ENCODE peak calls at places on chromosomes 3 and 15, in four cellular contexts. T is GM13977, Z is psoas muscle, X is neural crest cell. H is an unnamed sample.

GRCh38 chr3:171056528-171056927 is 30.0 kb upstream of the SLC2A2 start:
- DNase-seq in Z (no peak), T (no peak), X (no peak), H (no peak)

GRCh38 chr3:177279118-177279815 is 82.0 kb upstream of the TBL1XR1 start:
- DNase-seq in X (no peak), T (no peak), Z (no peak), H (peak)

GRCh38 chr15:38652183-38652794 is 87.7 kb upstream of the RASGRP1 start:
- DNase-seq in T (no peak), Z (no peak), X (no peak), H (no peak)

GRCh38 chr3:54215521-54215920 is 93.2 kb downstream of the CACNA2D3 start:
- DNase-seq in X (no peak), T (no peak), Z (no peak), H (no peak)

GRCh38 chr15:67869700-67870099 is 29.9 kb upstream of the RNU6-1 start:
- DNase-seq in T (no peak), X (no peak), Z (no peak), H (no peak)

GRCh38 chr3:127822836-127823589 is 698 bp upstream of the MGLL start:
- DNase-seq in Z (peak), T (peak), X (no peak), H (no peak)

GRCh38 chr3:43401171-43401570 is 114.8 kb downstream of the SNRK start:
- DNase-seq in Z (no peak), T (no peak), X (no peak), H (no peak)

GRCh38 chr3:187807086-187807862 is 62.0 kb upstream of the BCL6 start:
- DNase-seq in X (no peak), Z (no peak), T (no peak), H (peak)

GRCh38 chr15:81334768-81335447 is 11.0 kb upstream of the STARD5 start:
- DNase-seq in X (no peak), Z (no peak), T (no peak), H (no peak)

GRCh38 chr15:43854801-43855200 is 28.0 kb downstream of the WDR76 start:
- DNase-seq in T (no peak), Z (no peak), X (no peak), H (no peak)

GRCh38 chr15:26759991-26760390 is 12.9 kb downstream of the GABRB3 start:
- DNase-seq in X (no peak), Z (no peak), T (no peak), H (no peak)

GRCh38 chr15:26758079-26758478 is 14.8 kb downstream of the GABRB3 start:
- DNase-seq in X (no peak), Z (no peak), T (no peak), H (no peak)

GRCh38 chr15:26757156-26757555 is 15.7 kb downstream of the GABRB3 start:
- DNase-seq in T (no peak), X (no peak), Z (no peak), H (no peak)
- TF ChIP-seq CTCF in T (no peak), X (no peak), Z (no peak), H (no peak)

GRCh38 chr3:56048333-56048732 is 419.9 kb downstream of the ERC2 start:
- DNase-seq in Z (no peak), T (no peak), X (no peak), H (no peak)

DNA sequence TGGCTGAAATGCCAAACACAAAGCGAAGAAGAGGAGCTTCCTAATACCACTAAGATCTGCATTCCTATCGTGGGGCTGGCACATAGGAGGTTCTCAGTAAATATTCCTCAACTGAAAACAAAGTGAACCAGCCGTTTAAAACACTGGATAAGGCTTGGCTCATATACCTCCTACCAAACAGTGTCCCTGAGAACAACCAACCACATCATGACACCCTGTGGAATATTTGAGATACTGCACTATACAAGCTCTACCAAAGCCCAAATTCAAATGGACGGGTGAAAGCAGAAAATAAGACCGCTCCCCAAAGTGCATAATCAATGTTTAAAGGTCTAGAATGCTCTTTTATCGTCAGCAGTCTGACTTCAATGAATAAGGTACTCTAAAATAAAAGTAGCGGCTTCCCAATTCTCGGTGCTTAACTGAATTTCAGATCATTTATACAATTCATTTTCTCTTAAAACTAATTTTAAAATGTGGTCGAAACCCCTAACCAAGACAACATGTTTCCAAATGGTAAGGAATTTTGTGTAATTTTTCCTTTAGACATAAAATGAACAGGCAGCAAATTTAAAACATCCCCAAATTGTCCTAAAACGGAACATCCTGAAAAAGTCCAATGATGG is 425.8 kb downstream of the ERC2 start:
- DNase-seq in T (no peak), Z (no peak), X (no peak), H (peak)
- TF ChIP-seq CTCF in T (peak), Z (peak), X (peak), H (peak)

GRCh38 chr3:47854720-47855455 is 52.0 kb downstream of the DHX30 start:
- DNase-seq in Z (no peak), X (no peak), T (no peak), H (no peak)

GRCh38 chr3:47850803-47851417 is 48.0 kb downstream of the DHX30 start:
- DNase-seq in X (no peak), T (no peak), Z (no peak), H (no peak)

GRCh38 chr3:47851888-47852603 is 49.1 kb downstream of the DHX30 start:
- DNase-seq in T (no peak), Z (no peak), X (no peak), H (no peak)

GRCh38 chr3:47854267-47854666 is 51.3 kb downstream of the DHX30 start:
- DNase-seq in T (no peak), Z (no peak), X (no peak), H (no peak)

GRCh38 chr3:47852604-47853397 is 49.9 kb downstream of the DHX30 start:
- DNase-seq in X (no peak), T (no peak), Z (no peak), H (no peak)
- TF ChIP-seq CTCF in X (no peak), T (no peak), Z (no peak), H (no peak)

GRCh38 chr15:50181206-50181982 is 602 bp upstream of the SLC27A2 start:
- DNase-seq in T (no peak), X (no peak), Z (no peak), H (no peak)

GRCh38 chr15:50180578-50180977 is 1.4 kb upstream of the SLC27A2 start:
- DNase-seq in T (no peak), X (no peak), Z (no peak), H (no peak)

GRCh38 chr15:50181983-50182232 is at the start of gene SLC27A2:
- DNase-seq in T (no peak), Z (no peak), X (peak), H (no peak)

GRCh38 chr15:50180091-50180490 is 1.9 kb upstream of the SLC27A2 start:
- DNase-seq in Z (no peak), X (no peak), T (no peak), H (no peak)

GRCh38 chr15:50176869-50177268 is 5.1 kb upstream of the SLC27A2 start:
- DNase-seq in T (no peak), X (no peak), Z (no peak), H (no peak)
- TF ChIP-seq CTCF in T (no peak), X (no peak), Z (no peak), H (no peak)

DNA sequence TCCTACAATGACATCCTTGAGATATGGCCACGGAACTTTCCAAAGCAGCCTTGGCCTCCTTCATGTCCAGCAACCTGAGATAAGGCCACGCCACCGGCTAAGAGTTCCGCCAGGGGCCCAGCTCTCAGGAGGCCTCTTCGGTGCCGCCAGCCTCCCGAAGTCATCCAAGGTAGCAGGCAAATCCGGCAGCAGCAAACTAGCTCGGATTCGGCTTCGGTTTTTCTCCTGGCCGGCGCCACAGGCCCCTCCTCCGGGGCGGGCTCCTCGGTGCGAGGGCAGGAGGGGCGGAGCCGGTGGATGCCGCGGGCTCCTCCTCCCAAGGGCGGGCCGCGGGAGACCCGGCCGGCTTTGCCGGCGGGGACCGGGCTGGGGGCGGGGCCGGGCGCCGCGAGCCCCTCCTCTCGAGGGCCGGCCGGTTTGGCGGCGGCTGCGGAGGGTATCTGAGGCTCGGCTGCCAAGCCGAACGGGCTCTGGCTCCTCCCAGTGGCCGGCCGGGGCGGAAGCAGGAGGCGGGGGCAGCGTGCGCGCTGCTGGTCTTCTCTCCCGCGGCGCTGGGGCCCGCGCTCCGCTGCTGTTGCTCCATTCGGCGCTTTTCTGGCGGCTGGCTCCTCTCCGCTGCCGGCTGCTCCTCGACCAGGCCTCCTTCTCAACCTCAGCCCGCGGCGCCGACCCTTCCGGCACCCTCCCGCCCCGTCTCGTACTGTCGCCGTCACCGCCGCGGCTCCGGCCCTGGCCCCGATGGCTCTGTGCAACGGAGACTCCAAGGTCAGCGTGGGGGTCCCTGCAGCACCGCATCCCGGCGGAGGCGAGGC is at the start of gene GMPS:
- DNase-seq in Z (peak), X (peak), T (peak), H (peak)
- TF ChIP-seq CTCF in Z (peak), X (peak), T (peak), H (peak)

GRCh38 chr3:51538459-51539290 is at the start of gene RAD54L2:
- DNase-seq in Z (peak), T (peak), X (peak), H (no peak)
- TF ChIP-seq CTCF in Z (peak), T (peak), X (peak), H (no peak)

GRCh38 chr15:70670680-70671079 is 92.7 kb downstream of the UACA start:
- DNase-seq in Z (no peak), T (no peak), X (no peak), H (no peak)
- TF ChIP-seq CTCF in Z (no peak), T (no peak), X (peak), H (no peak)

DNA sequence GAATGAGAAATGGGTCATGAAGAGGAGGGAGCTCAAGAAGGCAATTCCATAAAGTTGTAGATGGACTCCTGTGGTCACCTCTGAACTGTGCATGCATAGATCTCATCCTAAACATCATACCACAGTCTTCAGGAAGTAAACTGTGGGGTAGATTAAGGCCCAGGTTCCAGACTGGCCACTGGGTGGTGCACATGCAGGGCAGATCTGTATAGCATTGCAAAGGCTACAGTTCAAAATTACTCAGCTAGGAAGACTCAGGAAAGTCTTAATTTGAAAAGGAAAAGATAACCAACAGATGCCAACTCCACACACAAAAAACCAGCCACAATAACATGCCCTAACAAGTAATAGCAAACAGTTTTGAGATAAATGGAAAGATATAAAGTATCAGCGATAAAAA is 20.3 kb downstream of the KY start:
- DNase-seq in Z (no peak), T (no peak), X (no peak), H (no peak)
- TF ChIP-seq CTCF in Z (peak), T (no peak), X (no peak), H (peak)

GRCh38 chr15:91909574-91909973 is 56.1 kb downstream of the SLCO3A1 start:
- DNase-seq in X (no peak), T (no peak), Z (no peak), H (no peak)

GRCh38 chr15:91911878-91912277 is 58.4 kb downstream of the SLCO3A1 start:
- DNase-seq in Z (no peak), T (no peak), X (no peak), H (no peak)

GRCh38 chr15:91909111-91909510 is 55.6 kb downstream of the SLCO3A1 start:
- DNase-seq in Z (no peak), T (no peak), X (no peak), H (no peak)

GRCh38 chr15:91904942-91905341 is 51.4 kb downstream of the SLCO3A1 start:
- DNase-seq in Z (no peak), X (no peak), T (no peak), H (no peak)

DNA sequence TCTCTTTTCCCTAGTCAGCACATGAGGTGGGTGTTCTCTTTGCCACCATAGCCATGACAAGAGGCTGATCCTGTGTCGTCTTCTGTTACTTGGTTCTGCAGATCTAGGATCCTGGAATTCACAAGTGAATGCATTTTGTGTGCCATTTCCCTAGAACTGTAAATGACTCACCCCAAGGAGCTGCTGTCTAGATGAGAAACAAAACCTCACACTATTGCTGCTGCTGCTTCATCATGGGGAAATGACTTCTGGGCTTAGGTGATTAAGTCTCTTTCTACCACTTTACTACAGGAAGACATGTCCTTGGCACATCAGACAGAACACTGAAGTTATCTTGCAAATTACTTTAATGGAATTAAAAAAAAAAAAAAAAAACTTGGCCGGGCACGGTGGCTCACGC is 54.9 kb downstream of the SLCO3A1 start:
- DNase-seq in Z (no peak), T (no peak), X (no peak), H (peak)
- TF ChIP-seq CTCF in Z (no peak), T (no peak), X (no peak), H (no peak)

H was measured in epithelial cell of proximal tubule.